ENCODE peak calls at places on chromosomes 12 and 14, in four cellular contexts. H is fibroblast of lung, T is mucosa of descending colon, D is lower leg skin. Z is an unnamed sample.

GRCh38 chr14:73754911-73755360 is 40.8 kb upstream of the PNMA1 start:
- DNase-seq in H (peak), D (peak), T (peak), Z (no peak)

GRCh38 chr12:117674313-117674712 is 294.5 kb downstream of the KSR2 start:
- DNase-seq in D (no peak), H (no peak), T (no peak), Z (no peak)

GRCh38 chr12:26374934-26375333 is 179.6 kb downstream of the SSPN start:
- DNase-seq in D (no peak), T (no peak), H (peak), Z (no peak)

GRCh38 chr12:114186241-114187002 is 219.5 kb downstream of the TBX5 start:
- DNase-seq in H (no peak), D (peak), T (no peak), Z (no peak)

GRCh38 chr14:100304825-100305445 is 1.3 kb downstream of the SLC25A29 start:
- DNase-seq in D (peak), T (peak), H (no peak), Z (no peak)

GRCh38 chr14:66009104-66009503 is 477.1 kb upstream of the CCDC196 start:
- DNase-seq in D (no peak), T (peak), H (peak), Z (no peak)

GRCh38 chr12:12338528-12339168 is 11.4 kb downstream of the MANSC1 start:
- DNase-seq in D (peak), H (no peak), T (no peak), Z (no peak)

GRCh38 chr14:55671641-55672040 is 91.6 kb downstream of the KTN1 start:
- DNase-seq in T (no peak), H (no peak), D (no peak), Z (no peak)

GRCh38 chr12:3137268-3137761 is 60.1 kb downstream of the TSPAN9 start:
- DNase-seq in T (peak), D (peak), H (peak), Z (no peak)

GRCh38 chr12:53205747-53206146 is 1.3 kb downstream of the ITGB7 start:
- DNase-seq in D (no peak), H (peak), T (no peak), Z (no peak)

GRCh38 chr12:13367973-13368372 is 171.4 kb downstream of the EMP1 start:
- DNase-seq in H (no peak), D (no peak), T (no peak), Z (no peak)

GRCh38 chr12:32012249-32012785 is 53.1 kb downstream of the RESF1 start:
- DNase-seq in D (no peak), T (no peak), H (no peak), Z (no peak)

GRCh38 chr12:14774944-14775651 is 28.2 kb downstream of the WBP11 start:
- DNase-seq in D (peak), T (peak), H (peak), Z (peak)

GRCh38 chr14:23402296-23403138 is 5.6 kb downstream of the MYH6 start:
- DNase-seq in T (no peak), H (no peak), D (no peak), Z (no peak)

GRCh38 chr12:102167821-102168605 is 29.6 kb downstream of the PMCH start:
- DNase-seq in H (peak), D (no peak), T (no peak), Z (no peak)

GRCh38 chr12:5160827-5161226 is 117.1 kb downstream of the KCNA5 start:
- DNase-seq in D (no peak), T (no peak), H (no peak), Z (no peak)

GRCh38 chr14:99231181-99231849 is 40.7 kb downstream of the BCL11B start:
- DNase-seq in H (no peak), D (no peak), T (no peak), Z (no peak)

GRCh38 chr12:121653999-121654398 is 15.5 kb downstream of the MORN3 start:
- DNase-seq in H (no peak), T (no peak), D (no peak), Z (no peak)

GRCh38 chr14:36383674-36384421 is 63.4 kb upstream of the MBIP start:
- DNase-seq in T (no peak), D (peak), H (no peak), Z (no peak)

GRCh38 chr12:57571926-57572762 is 18.8 kb upstream of the PIP4K2C start:
- DNase-seq in H (no peak), D (no peak), T (no peak), Z (no peak)

GRCh38 chr12:61546296-61546695 is 713.9 kb upstream of the USP15 start:
- DNase-seq in T (no peak), D (no peak), H (no peak), Z (no peak)

GRCh38 chr12:41919526-41920305 is 225.0 kb downstream of the GXYLT1 start:
- DNase-seq in D (no peak), T (no peak), H (no peak), Z (no peak)

GRCh38 chr12:52271157-52271556 is 3.3 kb upstream of the KRT86 start:
- DNase-seq in T (no peak), H (peak), D (no peak), Z (no peak)

GRCh38 chr12:93776581-93777018 is 99.4 kb downstream of the CRADD start:
- DNase-seq in H (peak), T (no peak), D (no peak), Z (no peak)

GRCh38 chr12:2154050-2154449 is 101.3 kb downstream of the CACNA1C start:
- DNase-seq in D (no peak), H (peak), T (no peak), Z (no peak)

GRCh38 chr12:103915306-103915705 is 14.9 kb upstream of the HSP90B1 start:
- DNase-seq in D (no peak), T (no peak), H (peak), Z (no peak)

GRCh38 chr12:5916785-5917290 is 28.2 kb downstream of the ANO2 start:
- DNase-seq in T (no peak), D (peak), H (no peak), Z (no peak)

GRCh38 chr12:114943601-114944000 is 259.6 kb upstream of the TBX3 start:
- DNase-seq in H (no peak), T (no peak), D (no peak), Z (no peak)

GRCh38 chr14:100429537-100429936 is 106.4 kb downstream of the SLC25A47 start:
- DNase-seq in H (no peak), T (no peak), D (no peak), Z (no peak)

GRCh38 chr12:124497658-124498057 is 69.8 kb downstream of the NCOR2 start:
- DNase-seq in T (no peak), D (no peak), H (peak), Z (no peak)

GRCh38 chr14:101494826-101495225 is 66.5 kb upstream of the DIO3 start:
- DNase-seq in H (no peak), D (no peak), T (no peak), Z (no peak)

GRCh38 chr12:80937391-80938238 is at the start of gene LIN7A:
- DNase-seq in T (peak), H (peak), D (peak), Z (no peak)

GRCh38 chr12:72035625-72036024 is 97.0 kb downstream of the TPH2 start:
- DNase-seq in T (no peak), D (no peak), H (no peak), Z (no peak)
- TF ChIP-seq CTCF in T (no peak), D (no peak), H (no peak), Z (no peak)

GRCh38 chr14:70259420-70259819 is 70.7 kb upstream of the SLC8A3 start:
- DNase-seq in T (no peak), H (no peak), D (no peak), Z (no peak)

GRCh38 chr14:70254476-70254961 is 65.8 kb upstream of the SLC8A3 start:
- DNase-seq in T (peak), D (no peak), H (peak), Z (peak)

GRCh38 chr14:70257526-70257925 is 68.8 kb upstream of the SLC8A3 start:
- DNase-seq in D (no peak), T (peak), H (no peak), Z (no peak)
- TF ChIP-seq CTCF in D (no peak), T (no peak), H (no peak), Z (peak)

GRCh38 chr14:32826404-32827082 is 112.1 kb upstream of the NPAS3 start:
- DNase-seq in D (no peak), T (no peak), H (peak), Z (no peak)
- TF ChIP-seq CTCF in D (no peak), T (no peak), H (peak), Z (no peak)

DNA sequence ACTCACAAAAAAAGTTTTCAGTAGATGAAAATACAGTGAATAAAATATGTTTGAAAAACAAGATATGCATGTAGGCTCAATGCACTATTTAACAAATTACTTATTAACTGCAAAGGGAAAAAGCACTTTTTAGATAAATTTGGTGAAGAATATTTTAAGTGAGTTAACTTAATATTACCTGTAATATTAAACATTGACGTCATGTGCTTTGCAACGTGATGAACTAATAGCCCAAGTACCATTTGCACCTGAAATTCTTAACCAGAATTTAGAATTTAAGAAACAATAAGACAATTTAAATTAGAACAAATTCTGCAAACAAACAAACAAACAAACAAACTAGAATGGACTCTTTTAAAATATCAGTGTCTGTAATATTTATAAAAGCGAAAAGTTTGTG is 659.0 kb upstream of the NOVA1 start:
- DNase-seq in T (no peak), D (no peak), H (no peak), Z (no peak)
- TF ChIP-seq CTCF in T (no peak), D (no peak), H (no peak), Z (no peak)

GRCh38 chr12:108302471-108303311 is 36.4 kb downstream of the CMKLR1 start:
- DNase-seq in H (peak), D (peak), T (peak), Z (no peak)

GRCh38 chr12:108302034-108302433 is 37.1 kb downstream of the CMKLR1 start:
- DNase-seq in H (no peak), D (no peak), T (no peak), Z (no peak)

GRCh38 chr12:108299516-108299915 is 39.6 kb downstream of the CMKLR1 start:
- DNase-seq in H (no peak), T (no peak), D (peak), Z (no peak)

GRCh38 chr12:108299980-108300696 is 39.0 kb downstream of the CMKLR1 start:
- DNase-seq in T (no peak), H (no peak), D (peak), Z (no peak)

DNA sequence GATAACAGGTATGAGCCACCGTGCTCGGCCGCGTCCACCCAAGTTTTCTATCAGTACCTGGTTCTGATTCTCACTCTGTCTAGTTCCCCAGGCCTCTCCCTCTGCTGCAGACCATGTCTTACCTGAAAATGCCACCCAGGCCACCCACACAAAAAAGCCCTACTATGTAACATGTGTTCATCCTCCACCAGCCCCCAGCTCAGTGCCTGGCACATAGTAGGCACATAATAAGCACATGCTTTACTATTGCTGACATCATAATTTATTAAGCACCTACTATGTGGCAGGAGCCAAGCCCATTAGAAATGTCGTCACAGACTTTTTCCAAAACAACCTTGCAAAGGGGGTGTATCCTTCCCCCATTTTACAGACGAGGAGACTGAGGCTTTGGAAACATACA is 37.8 kb downstream of the CMKLR1 start:
- DNase-seq in D (no peak), H (no peak), T (no peak), Z (no peak)
- TF ChIP-seq CTCF in D (no peak), H (no peak), T (no peak), Z (no peak)

DNA sequence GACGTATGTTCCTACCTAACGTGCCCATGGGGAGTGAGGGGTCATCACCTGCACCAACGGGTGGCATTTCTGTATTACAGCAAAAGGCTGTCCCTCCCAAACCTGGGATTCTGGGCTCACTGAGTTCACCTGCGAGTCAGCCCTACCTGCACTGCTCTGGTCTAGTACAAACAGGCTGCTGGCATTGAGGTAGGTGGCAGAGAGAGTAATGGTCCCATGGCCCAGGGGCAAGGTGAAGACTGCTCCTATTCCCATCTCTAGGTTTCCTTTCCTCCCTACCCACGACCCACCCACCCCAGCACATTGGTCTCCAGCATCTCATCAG is 421 bp downstream of the SUOX start:
- DNase-seq in D (no peak), T (peak), H (no peak), Z (no peak)
- TF ChIP-seq CTCF in D (no peak), T (no peak), H (no peak), Z (no peak)

DNA sequence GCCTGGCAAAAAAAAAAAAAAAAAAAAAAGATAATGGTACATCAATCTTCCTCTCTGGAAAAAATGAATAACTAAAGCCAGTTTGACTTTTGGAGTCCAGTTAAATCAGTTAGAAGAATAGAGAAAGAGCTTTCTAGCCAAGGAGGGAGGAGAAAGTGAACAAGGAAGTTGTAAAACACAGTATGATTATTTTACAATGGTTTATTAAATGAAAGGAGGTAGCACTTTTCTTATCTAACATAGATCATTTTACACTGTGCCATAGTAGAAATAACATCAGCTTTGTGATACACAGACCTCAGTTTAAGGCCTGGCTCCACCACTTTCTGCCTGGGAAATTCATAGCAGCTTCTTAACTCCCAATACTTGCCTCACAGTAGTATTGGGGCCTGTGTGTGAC is 15.4 kb upstream of the KITLG start:
- DNase-seq in D (no peak), H (no peak), T (no peak), Z (no peak)
- TF ChIP-seq CTCF in D (no peak), H (no peak), T (no peak), Z (no peak)

DNA sequence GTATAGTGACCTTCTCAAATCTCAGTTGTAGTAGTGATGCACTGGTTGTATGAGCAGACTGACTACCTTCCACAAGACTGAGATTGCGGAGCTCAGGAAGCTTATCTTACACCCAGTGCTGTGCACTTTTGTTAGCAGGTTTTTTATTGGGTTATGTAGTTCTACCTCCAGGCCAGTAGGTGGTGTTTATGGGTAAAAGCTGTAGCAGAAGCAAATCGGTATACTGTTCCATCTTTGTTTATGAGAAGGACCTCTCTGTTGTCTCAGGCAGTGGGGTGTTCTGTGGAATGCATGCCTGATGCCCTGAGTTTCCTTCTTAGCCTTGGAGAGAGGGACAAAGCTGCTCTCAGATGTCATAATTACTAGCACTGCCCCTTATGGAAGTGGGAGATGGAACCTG is 217.8 kb downstream of the LRFN5 start:
- DNase-seq in D (no peak), H (no peak), T (no peak), Z (no peak)
- TF ChIP-seq CTCF in D (no peak), H (peak), T (no peak), Z (peak)

DNA sequence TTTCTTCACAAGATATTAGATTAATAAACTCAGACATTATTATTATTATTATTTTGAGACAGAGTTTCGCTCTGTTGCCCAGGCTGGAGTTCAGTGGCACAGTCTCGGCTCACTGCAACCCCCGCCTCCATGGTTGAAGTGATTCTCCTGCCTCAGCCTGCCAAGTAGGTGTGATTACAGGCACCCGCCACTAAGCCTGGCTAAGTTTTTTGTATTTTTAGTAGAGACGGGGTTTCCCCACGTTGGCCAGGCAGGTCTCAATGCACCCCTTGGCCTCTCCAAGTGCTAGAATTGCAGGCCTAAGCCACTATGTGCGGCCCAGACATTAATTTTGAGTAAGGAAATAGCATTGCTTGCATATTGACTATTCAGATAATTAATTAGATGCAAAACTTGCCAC is 554.9 kb upstream of the LRFN5 start:
- DNase-seq in T (no peak), H (no peak), D (no peak), Z (no peak)
- TF ChIP-seq CTCF in T (no peak), H (no peak), D (no peak), Z (no peak)

GRCh38 chr14:92325835-92326234 is 2.9 kb downstream of the SLC24A4 start:
- DNase-seq in T (no peak), D (no peak), H (no peak), Z (no peak)
- TF ChIP-seq CTCF in T (no peak), D (no peak), H (no peak), Z (no peak)

Z was measured in type B pancreatic cell.